ENCODE peak calls at places on chromosomes 2 and 18, in four cellular contexts. K, Y, U and F are unnamed samples.

GRCh38 chr2:47664817-47665216 is 118.1 kb upstream of the MSH6 start:
- DNase-seq in U (no peak), Y (no peak), K (no peak), F (peak)

GRCh38 chr18:48342588-48342987 is 66.6 kb downstream of the ZBTB7C start:
- DNase-seq in U (no peak), K (no peak), Y (no peak), F (no peak)

GRCh38 chr2:66242099-66242498 is 192.8 kb upstream of the MEIS1 start:
- DNase-seq in K (no peak), U (no peak), Y (no peak), F (no peak)

GRCh38 chr2:219631925-219632757 is 4.7 kb downstream of the SLC4A3 start:
- DNase-seq in K (peak), Y (no peak), U (no peak), F (no peak)

GRCh38 chr18:23077493-23078256 is 57.6 kb upstream of the CABLES1 start:
- DNase-seq in K (no peak), Y (no peak), U (no peak), F (peak)

GRCh38 chr2:221779614-221780067 is 207.5 kb upstream of the EPHA4 start:
- DNase-seq in Y (no peak), K (no peak), U (no peak), F (no peak)

GRCh38 chr2:98086491-98087446 is at the start of gene VWA3B:
- DNase-seq in U (peak), K (no peak), Y (no peak), F (peak)

GRCh38 chr2:66434679-66435548 is at the start of gene MEIS1:
- DNase-seq in K (peak), U (peak), Y (peak), F (peak)

GRCh38 chr2:109126501-109126860 is 2.5 kb upstream of the SH3RF3 start:
- DNase-seq in K (no peak), Y (no peak), U (no peak), F (no peak)

GRCh38 chr2:59276917-59277316 is 1035.8 kb upstream of the FANCL start:
- DNase-seq in K (no peak), U (no peak), Y (no peak), F (no peak)

GRCh38 chr2:135743860-135744259 is 2.2 kb downstream of the UBXN4 start:
- DNase-seq in U (no peak), Y (no peak), K (no peak), F (no peak)

GRCh38 chr2:239309398-239310245 is 91.2 kb downstream of the HDAC4 start:
- DNase-seq in U (no peak), Y (peak), K (peak), F (no peak)

GRCh38 chr2:54724560-54725342 is 1.3 kb downstream of the EML6 start:
- DNase-seq in U (peak), Y (no peak), K (no peak), F (peak)

GRCh38 chr2:86275384-86275799 is 62.0 kb downstream of the REEP1 start:
- DNase-seq in Y (no peak), K (no peak), U (no peak), F (peak)

GRCh38 chr18:49135871-49136270 is 185.1 kb upstream of the SMAD7 start:
- DNase-seq in Y (no peak), U (no peak), K (no peak), F (peak)

GRCh38 chr18:67417864-67418523 is 98.5 kb downstream of the DSEL start:
- DNase-seq in Y (no peak), K (no peak), U (peak), F (peak)

GRCh38 chr2:164849506-164849905 is 7.9 kb upstream of the COBLL1 start:
- DNase-seq in Y (no peak), U (no peak), K (no peak), F (no peak)

GRCh38 chr18:24530630-24531111 is 70.2 kb downstream of the HRH4 start:
- DNase-seq in U (no peak), K (no peak), Y (no peak), F (no peak)

GRCh38 chr2:68536000-68536399 is 68.6 kb downstream of the APLF start:
- DNase-seq in Y (no peak), K (no peak), U (no peak), F (no peak)

GRCh38 chr18:76838182-76838581 is 15.8 kb downstream of the ZNF236 start:
- DNase-seq in K (no peak), Y (no peak), U (no peak), F (no peak)

GRCh38 chr18:63878343-63878742 is 9.2 kb upstream of the SERPINB2 start:
- DNase-seq in K (no peak), Y (no peak), U (no peak), F (no peak)

GRCh38 chr2:199833525-199833924 is 17.5 kb downstream of the FTCDNL1 start:
- DNase-seq in U (no peak), Y (no peak), K (peak), F (no peak)

GRCh38 chr18:12645751-12646203 is 12.1 kb downstream of the SPIRE1 start:
- DNase-seq in U (no peak), K (peak), Y (no peak), F (no peak)

GRCh38 chr18:76866631-76867030 is 44.3 kb downstream of the ZNF236 start:
- DNase-seq in K (no peak), U (no peak), Y (no peak), F (no peak)

GRCh38 chr2:111946294-111947114 is 48.1 kb downstream of the MERTK start:
- DNase-seq in Y (no peak), U (peak), K (no peak), F (no peak)

GRCh38 chr18:22822024-22822423 is 111.1 kb upstream of the RBBP8 start:
- DNase-seq in U (no peak), Y (no peak), K (no peak), F (no peak)

GRCh38 chr2:109670556-109671411 is 56.6 kb downstream of the SOWAHC start:
- DNase-seq in K (no peak), Y (no peak), U (no peak), F (no peak)

GRCh38 chr2:95015261-95015918 is 10.1 kb upstream of the MAL start:
- DNase-seq in Y (no peak), K (no peak), U (no peak), F (no peak)

GRCh38 chr2:65050931-65051330 is 5.3 kb upstream of the CEP68 start:
- DNase-seq in K (no peak), Y (no peak), U (no peak), F (no peak)

GRCh38 chr2:69567157-69567908 is 76.2 kb downstream of the AAK1 start:
- DNase-seq in K (no peak), U (no peak), Y (no peak), F (no peak)

GRCh38 chr2:38750793-38751042 is 443 bp downstream of the SRSF7 start:
- DNase-seq in Y (no peak), K (peak), U (peak), F (peak)

GRCh38 chr2:31523871-31524492 is 56.8 kb downstream of the SRD5A2 start:
- DNase-seq in Y (no peak), U (peak), K (peak), F (peak)

GRCh38 chr2:58967736-58968135 is 726.6 kb upstream of the FANCL start:
- DNase-seq in U (no peak), Y (no peak), K (no peak), F (no peak)

GRCh38 chr2:225112362-225113111 is 70.3 kb upstream of the DOCK10 start:
- DNase-seq in K (no peak), U (no peak), Y (no peak), F (peak)

DNA sequence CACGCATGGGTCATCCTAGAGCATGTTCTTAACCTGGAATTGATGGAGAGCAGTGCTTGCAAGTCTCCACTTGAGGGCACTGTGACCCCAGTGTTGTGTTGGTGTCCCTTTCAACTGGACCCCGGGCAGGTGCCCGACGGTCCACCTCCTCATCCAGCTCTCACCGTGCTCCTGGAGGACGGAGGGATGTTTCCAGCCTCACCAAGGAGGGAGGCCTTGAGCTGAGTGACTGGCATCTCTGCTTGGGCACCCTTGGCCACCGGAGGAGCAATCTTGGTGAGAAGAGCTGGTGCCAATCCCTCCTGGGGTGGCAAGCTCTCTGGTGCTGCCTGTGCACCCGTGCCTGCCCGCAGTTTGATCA is 45.4 kb upstream of the ASB18 start:
- DNase-seq in Y (no peak), K (peak), U (peak), F (peak)
- TF ChIP-seq CTCF in Y (peak), K (peak), U (peak), F (peak)

DNA sequence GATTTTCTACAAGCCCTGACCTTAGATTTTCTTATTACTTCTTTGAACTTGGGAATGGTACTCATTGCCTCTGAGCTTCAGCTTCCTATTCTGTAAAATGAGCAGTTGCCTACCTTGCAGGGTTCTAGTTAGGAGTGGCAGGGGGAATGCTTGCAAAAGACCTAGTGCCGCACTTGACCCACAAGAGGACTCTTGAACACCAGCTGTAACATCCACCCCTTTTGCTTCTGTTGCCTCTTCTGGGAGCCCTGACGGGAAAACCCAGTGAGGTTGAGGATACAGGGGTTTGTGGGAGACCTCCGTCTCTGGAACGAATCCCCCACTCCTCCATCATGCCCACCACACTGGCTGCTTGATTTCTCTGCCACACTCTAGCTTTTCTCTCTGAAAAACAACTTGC is 27.1 kb upstream of the LBH start:
- DNase-seq in K (no peak), Y (no peak), U (no peak), F (no peak)
- TF ChIP-seq CTCF in K (no peak), Y (no peak), U (no peak), F (no peak)

GRCh38 chr18:8046421-8046820 is 479.3 kb downstream of the PTPRM start:
- DNase-seq in U (no peak), Y (no peak), K (no peak), F (no peak)
- TF ChIP-seq CTCF in U (no peak), Y (no peak), K (no peak), F (no peak)

DNA sequence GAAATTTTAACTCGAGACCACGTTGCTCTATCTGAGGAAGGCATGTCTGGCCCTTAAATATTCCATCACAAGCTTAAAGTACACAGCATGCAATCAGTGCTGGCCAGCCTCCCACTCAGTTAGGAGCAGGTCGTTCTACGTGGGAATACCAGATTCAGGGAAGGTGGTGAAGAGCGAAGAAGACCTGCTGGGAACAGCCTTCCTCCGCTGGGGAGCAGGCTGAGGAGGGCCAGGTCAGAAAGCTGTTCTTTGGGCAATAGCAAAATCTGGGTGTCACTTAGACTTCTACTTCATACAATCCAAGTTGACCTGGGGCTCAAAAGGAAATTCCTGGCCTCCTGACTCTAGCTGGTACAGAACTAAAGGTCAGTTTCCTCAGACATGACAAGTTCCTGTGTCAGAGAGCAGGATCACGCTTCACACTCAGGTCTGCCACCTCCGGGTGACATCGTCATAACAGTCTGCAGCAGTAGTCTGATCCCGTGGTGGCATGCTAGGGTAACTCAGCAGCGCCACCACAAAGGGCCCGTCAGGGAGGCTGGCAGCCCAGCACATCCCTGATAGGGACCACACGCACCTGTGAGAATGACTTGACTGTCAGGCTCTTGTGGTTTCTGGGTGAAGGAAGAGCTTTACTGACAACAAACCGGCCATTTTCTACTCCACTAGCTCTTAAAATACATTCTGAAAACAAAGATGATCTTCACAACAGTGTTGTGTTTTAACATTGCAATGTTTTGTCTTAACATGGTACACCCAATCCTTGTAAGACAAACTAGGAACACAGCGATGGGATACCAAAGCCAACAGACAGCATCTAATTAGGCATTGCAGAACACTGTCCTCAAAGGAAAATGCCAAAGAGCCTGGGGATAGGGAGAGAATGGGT is 35.2 kb upstream of the NAPG start:
- DNase-seq in U (peak), K (peak), Y (no peak), F (peak)
- TF ChIP-seq CTCF in U (peak), K (peak), Y (no peak), F (peak)